ENCODE peak calls at places on chromosomes 2 and 18, in seven cellular contexts. K is sigmoid colon, Y is HepG2, L is lower leg skin, Q is foreskin fibroblast, T is fibroblast of mammary gland, M is upper lobe of right lung. U is an unnamed sample.

GRCh38 chr2:7849531-7849930 is 832.3 kb upstream of the ID2 start:
- DNase-seq in K (no peak), Y (no peak), L (no peak), Q (no peak), T (no peak), M (no peak), U (no peak)

GRCh38 chr2:95695613-95696012 is 103.8 kb downstream of the TRIM43 start:
- DNase-seq in K (peak; percentile 79), Y (no peak), L (peak; percentile 85), Q (no peak), T (no peak), M (no peak), U (no peak)

GRCh38 chr2:151478011-151478410 is 68.3 kb downstream of the RIF1 start:
- DNase-seq in K (no peak), Y (no peak), L (no peak), Q (peak; percentile 12), T (peak; percentile 38), M (no peak), U (no peak)

GRCh38 chr2:7672027-7672684 is 754.9 kb downstream of the RNF144A start:
- DNase-seq in K (no peak), Y (peak; percentile 49), L (no peak), Q (peak; percentile 36), T (peak; percentile 68), M (peak; percentile 78), U (peak; percentile 69)

GRCh38 chr2:183164111-183165015 is 40.1 kb downstream of the NUP35 start:
- DNase-seq in K (no peak), Y (no peak), L (no peak), Q (no peak), T (no peak), M (no peak), U (no peak)

GRCh38 chr2:146820672-146821071 is 1024.2 kb upstream of the ACVR2A start:
- DNase-seq in K (no peak), Y (no peak), L (no peak), Q (peak; percentile 61), T (peak; percentile 87), M (no peak), U (no peak)

GRCh38 chr2:195898505-195898904 is 170.1 kb downstream of the DNAH7 start:
- DNase-seq in K (peak; percentile 84), Y (peak; percentile 4), L (peak; percentile 34), Q (peak; percentile 99), T (peak; percentile 99), M (peak; percentile 76), U (no peak)

GRCh38 chr18:27921904-27922541 is 254.9 kb downstream of the CDH2 start:
- DNase-seq in K (no peak), Y (peak; percentile 10), L (no peak), Q (peak; percentile 18), T (peak; percentile 41), M (peak; percentile 51), U (no peak)

GRCh38 chr18:35182151-35182550 is 58.7 kb upstream of the ZNF397 start:
- DNase-seq in K (no peak), Y (no peak), L (no peak), Q (no peak), T (no peak), M (no peak), U (no peak)

DNA sequence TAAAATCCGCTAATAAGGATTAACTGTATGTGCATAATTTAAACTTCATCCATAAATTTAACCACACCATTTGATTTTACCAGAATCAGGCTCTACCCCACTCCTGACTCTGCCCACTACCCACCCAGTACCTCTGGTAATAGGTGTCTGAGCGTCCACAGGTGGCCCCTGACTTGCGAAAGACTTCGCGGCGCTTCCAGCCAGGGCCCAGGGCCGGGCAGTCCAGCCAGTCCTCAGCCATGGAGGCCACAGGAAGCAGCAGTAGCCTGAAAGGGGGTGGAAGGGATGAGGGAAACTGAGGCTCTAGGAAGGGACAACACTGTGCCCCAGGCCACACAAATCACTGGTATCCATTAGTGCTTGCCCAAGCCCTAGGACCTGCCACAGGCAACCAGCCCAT is 1.6 kb downstream of the MBD1 start:
- DNase-seq in K (no peak), Y (no peak), L (no peak), Q (no peak), T (no peak), M (no peak), U (no peak)
- H3K4me3 ChIP-seq in K (no peak overlapping the region), Y (no peak overlapping the region), L (no peak overlapping the region), Q (peak overlapping the region; percentile 75), T (peak overlapping the region; percentile 99), M (peak overlapping the region; percentile 96), U (peak overlapping the region; percentile 90)

DNA sequence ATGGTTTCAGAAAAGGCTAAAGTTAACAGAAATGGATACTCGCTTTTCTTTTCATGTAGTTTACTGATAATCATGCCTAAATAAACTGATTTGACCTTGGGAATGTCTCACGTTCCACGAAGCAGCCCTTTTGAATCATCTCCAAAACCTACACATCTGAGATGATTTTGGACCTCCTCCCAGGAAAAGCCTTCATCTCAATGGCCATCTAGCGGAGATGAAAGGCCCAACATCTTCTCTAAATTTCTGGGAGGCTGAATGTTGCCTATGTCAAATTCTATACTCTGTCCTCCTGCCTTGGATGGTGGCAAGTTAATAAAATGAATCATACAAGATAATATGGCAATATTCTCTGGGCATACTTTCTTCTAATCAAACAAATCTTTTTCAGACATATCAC is 448.5 kb downstream of the ZEB2 start:
- DNase-seq in K (no peak), Y (peak; percentile 7), L (no peak), Q (peak; percentile 62), T (peak; percentile 41), M (no peak), U (no peak)
- TF ChIP-seq CTCF in K (no peak), Y (peak; percentile 44), L (no peak), Q (peak; percentile 25), T (peak; percentile 26), M (peak; percentile 19), U (no peak)

GRCh38 chr2:176088048-176088936 is 4.2 kb upstream of the HOXD13 start:
- DNase-seq in K (no peak), Y (peak; percentile 40), L (no peak), Q (peak; percentile 43), T (peak; percentile 32), M (peak; percentile 79), U (peak; percentile 42)
- H3K4me3 ChIP-seq in K (peak overlapping the region; percentile 35), Y (peak overlapping the region; percentile 36), L (no peak overlapping the region), Q (peak overlapping the region; percentile 33), T (no peak overlapping the region), M (no peak overlapping the region), U (no peak overlapping the region)

DNA sequence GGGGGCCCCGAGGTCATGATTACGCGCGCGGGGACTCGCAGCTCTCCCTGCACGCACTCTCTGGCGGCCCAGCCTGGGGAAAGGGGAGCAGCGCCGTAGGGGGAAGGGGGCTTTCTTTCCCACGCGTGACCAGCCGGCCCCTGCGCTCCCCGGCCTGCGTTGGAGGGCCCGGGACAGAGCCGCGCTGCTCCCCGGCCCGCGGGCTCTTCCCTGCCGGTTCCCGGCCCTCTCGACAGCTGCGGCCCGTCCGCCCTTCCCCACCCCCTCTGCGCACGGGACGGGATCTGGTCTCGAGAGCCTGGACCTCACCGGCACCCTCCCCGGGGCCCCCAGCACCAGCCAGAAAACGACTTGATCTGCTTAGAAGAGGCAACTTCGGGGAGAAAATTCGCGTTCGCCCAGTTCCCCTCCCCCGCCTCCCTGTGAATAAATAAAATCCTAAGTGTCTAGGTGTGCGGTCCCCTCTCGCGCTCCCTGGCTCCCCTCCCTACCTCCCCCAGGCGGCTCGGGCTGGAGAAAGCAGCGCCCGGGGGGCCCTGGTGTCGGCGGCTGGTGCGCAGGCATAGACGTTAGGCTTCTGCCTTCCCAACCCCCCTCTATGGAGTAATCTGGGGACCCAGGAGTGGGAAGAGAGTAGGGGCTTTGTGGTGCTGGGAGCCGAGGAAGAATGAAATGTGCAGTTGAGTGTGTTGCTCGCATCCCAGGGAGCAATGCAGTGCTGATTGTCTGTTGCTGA is 793 bp upstream of the FIGN start:
- DNase-seq in K (peak; percentile 75), Y (peak; percentile 58), L (no peak), Q (no peak), T (peak; percentile 19), M (peak; percentile 75), U (no peak)
- TF ChIP-seq CTCF in K (peak; percentile 9), Y (peak; percentile 59), L (no peak), Q (peak; percentile 32), T (peak; percentile 14), M (peak; percentile 18), U (no peak)

GRCh38 chr2:17749753-17750438 is 3.7 kb downstream of the SMC6 start:
- DNase-seq in K (no peak), Y (no peak), L (no peak), Q (no peak), T (no peak), M (no peak), U (peak; percentile 56)
- H3K4me3 ChIP-seq in K (no peak overlapping the region), Y (no peak overlapping the region), L (no peak overlapping the region), Q (no peak overlapping the region), T (no peak overlapping the region), M (no peak overlapping the region), U (peak overlapping the region; percentile 45)

GRCh38 chr2:190999949-191000665 is 13.9 kb downstream of the STAT1 start:
- DNase-seq in K (no peak), Y (no peak), L (no peak), Q (no peak), T (no peak), M (no peak), U (no peak)
- TF ChIP-seq CTCF in K (no peak), Y (no peak), L (no peak), Q (no peak), T (no peak), M (no peak), U (no peak)

DNA sequence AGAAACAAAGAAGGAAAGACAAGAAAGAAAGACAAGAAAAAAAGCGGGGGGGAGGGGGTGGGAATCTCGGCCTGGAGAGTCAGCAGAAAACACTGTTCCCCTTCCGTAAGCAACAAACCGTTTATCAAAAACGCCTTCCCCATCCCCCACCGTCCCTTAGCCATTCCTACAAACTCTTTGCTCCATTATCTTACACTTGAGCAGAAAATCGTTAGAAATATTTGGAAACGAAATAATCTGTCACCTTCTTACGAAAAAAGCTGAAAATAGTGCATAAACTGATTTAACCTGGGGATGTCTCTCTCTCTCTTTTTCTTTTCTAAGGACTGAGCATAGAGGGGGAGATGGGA is 3.2 kb downstream of the PTGR3 start:
- DNase-seq in K (no peak), Y (no peak), L (no peak), Q (peak; percentile 61), T (peak; percentile 56), M (no peak), U (no peak)
- H3K4me3 ChIP-seq in K (peak overlapping the region; percentile 72), Y (no peak overlapping the region), L (no peak overlapping the region), Q (peak overlapping the region; percentile 98), T (peak overlapping the region; percentile 45), M (peak overlapping the region; percentile 45), U (no peak overlapping the region)

GRCh38 chr2:127342101-127342500 is 45.7 kb downstream of the MAP3K2 start:
- DNase-seq in K (no peak), Y (no peak), L (no peak), Q (no peak), T (no peak), M (no peak), U (peak; percentile 64)

GRCh38 chr2:127348421-127349000 is 39.3 kb downstream of the MAP3K2 start:
- DNase-seq in K (no peak), Y (no peak), L (no peak), Q (peak; percentile 52), T (peak; percentile 67), M (no peak), U (no peak)

GRCh38 chr2:127347734-127348392 is 39.9 kb downstream of the MAP3K2 start:
- DNase-seq in K (no peak), Y (no peak), L (no peak), Q (no peak), T (no peak), M (no peak), U (no peak)

GRCh38 chr2:127347000-127347399 is 40.8 kb downstream of the MAP3K2 start:
- DNase-seq in K (no peak), Y (no peak), L (no peak), Q (no peak), T (no peak), M (no peak), U (no peak)

GRCh38 chr2:127343277-127343676 is 44.5 kb downstream of the MAP3K2 start:
- DNase-seq in K (no peak), Y (peak; percentile 20), L (no peak), Q (no peak), T (no peak), M (no peak), U (no peak)
- TF ChIP-seq CTCF in K (no peak), Y (no peak), L (no peak), Q (no peak), T (no peak), M (no peak), U (no peak)

U was measured in GM12865.